ENCODE peak calls at places on chromosomes 16 and 17, in four cellular contexts. Q is AG09309, R is GM13977, K is fibroblast of pulmonary artery. I is an unnamed sample.

GRCh38 chr17:77352996-77353395 is 212.2 kb downstream of the SEC14L1 start:
- DNase-seq in Q (no peak), R (no peak), K (no peak), I (no peak)

GRCh38 chr17:50064253-50064991 is 8.5 kb downstream of the ITGA3 start:
- DNase-seq in Q (peak), R (no peak), K (peak), I (no peak)

GRCh38 chr16:17177242-17177967 is 293.4 kb downstream of the XYLT1 start:
- DNase-seq in Q (peak), R (no peak), K (no peak), I (no peak)

GRCh38 chr17:16250635-16251034 is 33.6 kb downstream of the PIGL start:
- DNase-seq in Q (peak), R (no peak), K (peak), I (no peak)

GRCh38 chr16:85557083-85557975 is 55.8 kb upstream of the GSE1 start:
- DNase-seq in Q (no peak), R (peak), K (peak), I (peak)

GRCh38 chr17:38511126-38512108 is 83.2 kb downstream of the ARHGAP23 start:
- DNase-seq in Q (peak), R (peak), K (peak), I (peak)

GRCh38 chr17:69227536-69227935 is 1.1 kb downstream of the ABCA10 start:
- DNase-seq in Q (no peak), R (no peak), K (no peak), I (no peak)

GRCh38 chr17:13350466-13350865 is 251.3 kb downstream of the HS3ST3A1 start:
- DNase-seq in Q (no peak), R (no peak), K (no peak), I (no peak)

GRCh38 chr16:24993722-24994686 is 21.2 kb downstream of the ARHGAP17 start:
- DNase-seq in Q (peak), R (no peak), K (peak), I (no peak)

GRCh38 chr17:60165976-60166375 is 16.2 kb downstream of the CA4 start:
- DNase-seq in Q (no peak), R (no peak), K (no peak), I (no peak)

GRCh38 chr17:55172612-55173011 is 92.1 kb upstream of the HLF start:
- DNase-seq in Q (no peak), R (no peak), K (no peak), I (peak)

GRCh38 chr17:55177914-55178217 is 86.9 kb upstream of the HLF start:
- DNase-seq in Q (no peak), R (no peak), K (no peak), I (no peak)

GRCh38 chr17:55175788-55176425 is 88.9 kb upstream of the HLF start:
- DNase-seq in Q (no peak), R (no peak), K (no peak), I (no peak)

GRCh38 chr17:55174133-55174532 is 90.6 kb upstream of the HLF start:
- DNase-seq in Q (no peak), R (no peak), K (no peak), I (no peak)

DNA sequence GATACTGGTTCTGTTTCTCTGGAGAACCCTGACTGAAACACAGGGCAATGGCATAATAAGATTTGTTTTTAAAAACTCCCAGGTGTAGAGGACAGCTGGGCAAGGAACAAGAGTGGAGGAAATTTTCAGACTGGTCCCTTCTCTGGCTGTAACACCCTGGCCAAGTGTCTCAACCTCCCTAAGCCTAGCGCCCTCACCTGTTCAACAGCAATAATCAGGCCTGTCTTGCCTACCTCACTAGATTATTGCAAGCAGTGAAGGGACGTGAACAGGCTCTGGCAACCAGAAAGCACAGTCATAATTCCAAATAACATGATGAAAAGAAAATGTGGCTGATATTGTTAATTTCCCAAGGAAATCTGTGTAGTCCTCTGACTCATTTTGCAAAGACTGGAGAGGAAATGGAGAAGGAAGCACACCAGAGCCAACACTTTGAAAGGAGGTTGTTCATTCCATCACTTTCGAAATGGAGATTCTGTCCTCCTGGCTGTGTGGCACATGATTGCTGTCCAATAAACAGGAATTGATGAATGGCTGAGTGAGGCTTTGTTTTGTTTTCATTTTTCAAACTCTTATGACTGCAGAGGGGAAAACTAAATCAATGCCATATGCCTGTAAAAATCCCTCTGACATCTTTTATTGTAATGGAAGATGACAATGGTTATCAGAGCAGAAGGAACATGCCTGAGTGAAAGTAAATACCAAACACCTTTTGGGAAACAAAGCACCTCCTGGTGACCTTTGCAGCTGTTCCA is 87.4 kb upstream of the HLF start:
- DNase-seq in Q (no peak), R (no peak), K (peak), I (no peak)
- TF ChIP-seq CTCF in Q (peak), R (peak), K (peak), I (no peak)

DNA sequence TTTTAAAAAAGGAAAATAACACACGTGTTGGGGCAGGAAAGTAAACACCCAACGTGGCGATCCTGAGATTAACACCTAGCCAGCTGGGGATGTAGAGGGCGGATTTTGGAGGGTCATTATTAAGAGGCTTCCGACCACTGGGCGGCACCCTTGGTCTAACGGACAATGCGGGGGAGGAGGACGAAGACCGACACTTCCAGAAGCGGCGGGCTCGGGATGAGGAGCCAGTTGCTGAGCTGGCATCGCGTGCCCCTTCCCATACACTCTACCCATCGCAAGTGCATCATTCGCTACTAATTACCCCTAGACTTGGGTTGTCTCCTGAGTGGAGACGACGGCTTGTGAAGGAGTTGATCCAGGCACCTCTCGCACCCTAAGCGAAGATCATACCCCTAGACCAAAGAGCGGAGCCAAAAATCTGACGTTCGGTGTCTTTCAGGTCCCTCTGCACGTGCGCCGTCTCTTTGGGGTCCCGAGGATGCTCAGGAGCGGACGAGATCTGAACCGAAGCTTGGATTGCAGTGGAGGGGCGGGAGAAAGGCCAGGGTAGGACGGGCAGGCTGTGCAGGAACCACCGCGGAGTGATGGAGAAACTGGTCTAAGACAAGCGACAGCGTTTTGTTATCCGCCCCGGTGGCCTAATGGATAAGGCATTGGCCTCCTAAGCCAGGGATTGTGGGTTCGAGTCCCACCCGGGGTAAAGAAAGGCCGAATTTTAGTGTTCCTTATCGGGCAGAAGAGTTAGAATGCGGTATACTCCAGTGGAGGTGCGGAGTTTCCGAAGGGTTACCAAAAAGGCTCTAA is 17.6 kb downstream of the ZNF213 start:
- DNase-seq in Q (peak), R (peak), K (peak), I (peak)
- TF ChIP-seq CTCF in Q (peak), R (peak), K (peak), I (peak)

DNA sequence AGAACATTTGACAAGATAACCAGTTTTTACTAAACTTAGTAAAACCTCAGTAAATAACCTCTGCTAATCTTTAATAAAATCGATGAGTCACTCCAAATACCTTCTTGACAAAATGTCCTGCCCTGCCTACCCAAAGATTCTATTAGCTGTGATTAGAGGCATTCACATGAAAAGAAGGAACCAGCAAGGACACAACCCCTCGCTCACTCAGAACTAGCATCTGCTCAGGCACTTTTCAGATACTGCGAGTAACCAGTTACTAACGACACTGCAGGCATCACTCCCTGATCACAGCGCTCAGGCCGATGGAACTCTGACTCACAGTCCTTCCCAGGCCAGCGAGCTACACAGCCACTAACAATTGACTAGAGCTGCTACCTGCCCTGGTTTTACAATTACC is 24.3 kb downstream of the PELP1 start:
- DNase-seq in Q (no peak), R (no peak), K (peak), I (no peak)
- TF ChIP-seq CTCF in Q (no peak), R (no peak), K (no peak), I (no peak)

DNA sequence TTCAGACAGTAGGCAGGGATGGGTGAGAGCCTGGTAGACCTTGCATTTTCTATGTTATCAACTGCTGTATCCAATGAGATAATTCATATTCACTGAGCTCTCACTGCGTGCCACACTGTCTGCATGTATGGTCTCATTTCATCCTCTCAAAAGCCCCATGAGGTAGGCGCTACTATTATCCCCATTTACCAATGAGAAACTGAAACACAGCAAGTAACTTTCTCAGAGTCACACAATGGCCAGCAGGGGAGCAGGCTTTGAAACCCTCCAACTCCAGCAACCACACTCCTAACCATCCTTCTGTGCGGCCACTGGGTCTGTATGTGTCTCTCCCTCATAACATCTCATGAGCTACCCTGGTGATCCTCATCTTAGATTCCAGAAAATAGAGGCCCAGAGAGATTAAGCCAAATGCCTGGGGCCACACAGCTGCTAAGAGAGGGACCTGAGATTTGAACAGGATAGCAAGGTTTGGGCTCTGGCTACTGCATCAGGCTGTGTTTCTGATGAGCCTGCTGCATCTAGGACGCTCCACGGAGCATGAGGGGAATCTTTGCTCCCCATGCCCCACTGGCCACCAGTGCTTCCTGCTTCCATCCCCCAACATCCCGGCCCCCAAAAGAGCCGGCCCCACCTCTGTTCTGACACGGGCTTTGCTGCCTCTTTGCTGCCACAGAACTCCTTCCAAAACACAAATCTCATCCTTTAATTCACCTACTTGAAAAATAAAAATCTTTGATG is 3.2 kb downstream of the CCR7 start:
- DNase-seq in Q (no peak), R (peak), K (no peak), I (no peak)
- TF ChIP-seq CTCF in Q (no peak), R (peak), K (peak), I (no peak)

GRCh38 chr17:20010099-20010863 is 1.1 kb downstream of the SPECC1 start:
- DNase-seq in Q (peak), R (no peak), K (peak), I (peak)
- TF ChIP-seq CTCF in Q (peak), R (no peak), K (peak), I (peak)

DNA sequence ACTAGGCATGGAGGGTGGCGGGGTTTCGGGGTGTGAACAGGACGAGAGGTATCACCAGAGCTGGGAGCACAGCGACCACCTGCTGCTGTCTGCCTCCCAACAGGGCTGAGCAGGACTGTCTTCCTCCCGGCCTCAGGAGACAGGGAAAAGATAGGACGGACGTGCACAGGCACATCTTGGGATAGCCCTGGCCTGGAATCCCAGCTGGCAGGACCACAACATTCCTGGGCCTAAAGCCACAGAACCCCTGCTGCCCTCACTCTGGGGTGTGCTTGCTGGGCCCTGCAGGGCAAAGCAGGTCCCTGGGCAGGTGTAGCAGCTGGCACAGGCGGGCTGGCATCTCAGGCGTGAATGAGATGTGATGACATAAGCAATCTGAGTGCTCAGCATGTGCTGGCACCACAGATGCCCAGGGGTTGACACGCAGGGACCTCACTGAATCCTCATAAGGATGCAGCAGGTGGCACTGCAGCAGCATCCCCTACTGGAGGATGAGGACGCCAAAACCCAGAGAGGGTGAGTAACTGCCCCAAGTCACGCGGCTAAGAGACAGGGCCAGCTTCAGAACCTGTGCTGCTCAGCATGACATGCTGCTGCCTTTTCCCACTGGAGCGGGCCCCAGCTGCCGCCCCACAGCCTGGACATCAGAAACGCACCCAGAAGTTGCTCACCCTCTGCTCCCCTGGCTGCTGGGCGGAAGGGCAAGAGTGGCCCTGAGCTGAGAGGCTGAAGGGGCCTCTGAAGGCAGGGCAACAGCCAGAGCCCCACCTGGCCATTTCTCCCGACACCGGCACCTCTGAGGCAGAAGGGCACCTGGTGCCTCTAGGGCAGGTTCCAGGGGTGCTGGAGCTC is 7.1 kb downstream of the CORO7 start:
- DNase-seq in Q (no peak), R (no peak), K (no peak), I (no peak)
- TF ChIP-seq CTCF in Q (no peak), R (no peak), K (no peak), I (no peak)

I was measured in GM20000.